ENCODE peak calls at places on chromosomes 13 and 19, in seven cellular contexts. One of them, this sample, is unnamed.

GRCh38 chr13:36353001-36353400 is 6.8 kb upstream of the SPART start:
- DNase-seq in heart left ventricle: no peak
- DNase-seq in CD8-positive, alpha-beta T cell: no peak
- DNase-seq in pancreas: no peak
- DNase-seq in esophagus muscularis mucosa: no peak
- DNase-seq in tibial artery: no peak
- DNase-seq in heart right ventricle: no peak
- DNase-seq in this sample: no peak

GRCh38 chr13:26707122-26708006 is 53.2 kb downstream of the GPR12 start:
- DNase-seq in pancreas: no peak
- DNase-seq in heart right ventricle: peak; percentile 36
- DNase-seq in tibial artery: no peak
- DNase-seq in heart left ventricle: peak; percentile 33
- DNase-seq in esophagus muscularis mucosa: peak; percentile 78
- DNase-seq in CD8-positive, alpha-beta T cell: peak; percentile 19
- DNase-seq in this sample: no peak

GRCh38 chr19:46919324-46919723 is 58.5 kb downstream of the ARHGAP35 start:
- DNase-seq in esophagus muscularis mucosa: no peak
- DNase-seq in CD8-positive, alpha-beta T cell: no peak
- DNase-seq in pancreas: no peak
- DNase-seq in heart right ventricle: no peak
- DNase-seq in heart left ventricle: no peak
- DNase-seq in tibial artery: no peak
- DNase-seq in this sample: no peak

GRCh38 chr13:49561064-49561410 is 24.3 kb downstream of the RCBTB1 start:
- DNase-seq in tibial artery: no peak
- DNase-seq in heart left ventricle: peak; percentile 54
- DNase-seq in pancreas: no peak
- DNase-seq in CD8-positive, alpha-beta T cell: no peak
- DNase-seq in heart right ventricle: peak; percentile 39
- DNase-seq in esophagus muscularis mucosa: no peak
- DNase-seq in this sample: no peak

GRCh38 chr19:6868341-6868740 is 19.0 kb upstream of the ADGRE1 start:
- DNase-seq in esophagus muscularis mucosa: no peak
- DNase-seq in tibial artery: no peak
- DNase-seq in CD8-positive, alpha-beta T cell: no peak
- DNase-seq in pancreas: no peak
- DNase-seq in heart left ventricle: no peak
- DNase-seq in heart right ventricle: peak; percentile 12
- DNase-seq in this sample: no peak

GRCh38 chr13:90683711-90684131 is 663.8 kb upstream of the MIR17HG start:
- DNase-seq in CD8-positive, alpha-beta T cell: no peak
- DNase-seq in pancreas: no peak
- DNase-seq in tibial artery: no peak
- DNase-seq in heart right ventricle: no peak
- DNase-seq in esophagus muscularis mucosa: no peak
- DNase-seq in heart left ventricle: no peak
- DNase-seq in this sample: no peak

GRCh38 chr19:7202888-7203287 is 91.3 kb downstream of the INSR start:
- DNase-seq in pancreas: no peak
- DNase-seq in esophagus muscularis mucosa: no peak
- DNase-seq in heart left ventricle: no peak
- DNase-seq in CD8-positive, alpha-beta T cell: no peak
- DNase-seq in heart right ventricle: no peak
- DNase-seq in tibial artery: no peak
- DNase-seq in this sample: no peak

GRCh38 chr19:57321164-57321563 is 892 bp downstream of the ZNF543 start:
- DNase-seq in esophagus muscularis mucosa: no peak
- DNase-seq in heart left ventricle: no peak
- DNase-seq in pancreas: no peak
- DNase-seq in CD8-positive, alpha-beta T cell: no peak
- DNase-seq in tibial artery: no peak
- DNase-seq in heart right ventricle: no peak
- DNase-seq in this sample: no peak

GRCh38 chr19:55311397-55311796 is 13.7 kb downstream of the TMEM150B start:
- DNase-seq in pancreas: no peak
- DNase-seq in heart left ventricle: no peak
- DNase-seq in esophagus muscularis mucosa: no peak
- DNase-seq in CD8-positive, alpha-beta T cell: no peak
- DNase-seq in tibial artery: no peak
- DNase-seq in heart right ventricle: no peak
- DNase-seq in this sample: no peak

GRCh38 chr13:102399791-102400618 is 1.8 kb downstream of the FGF14 start:
- DNase-seq in CD8-positive, alpha-beta T cell: no peak
- DNase-seq in esophagus muscularis mucosa: no peak
- DNase-seq in heart left ventricle: peak; percentile 25
- DNase-seq in pancreas: peak; percentile 68
- DNase-seq in tibial artery: no peak
- DNase-seq in heart right ventricle: no peak
- DNase-seq in this sample: no peak

GRCh38 chr13:105732946-105733529 is 802.4 kb downstream of the EFNB2 start:
- DNase-seq in CD8-positive, alpha-beta T cell: no peak
- DNase-seq in esophagus muscularis mucosa: no peak
- DNase-seq in tibial artery: no peak
- DNase-seq in heart right ventricle: no peak
- DNase-seq in heart left ventricle: no peak
- DNase-seq in pancreas: no peak
- DNase-seq in this sample: no peak

GRCh38 chr13:30776661-30777060 is 41.3 kb downstream of the ALOX5AP start:
- DNase-seq in CD8-positive, alpha-beta T cell: no peak
- DNase-seq in pancreas: no peak
- DNase-seq in heart right ventricle: no peak
- DNase-seq in esophagus muscularis mucosa: no peak
- DNase-seq in tibial artery: no peak
- DNase-seq in heart left ventricle: no peak
- DNase-seq in this sample: no peak

GRCh38 chr19:18289471-18290066 is 8.1 kb upstream of the JUND start:
- DNase-seq in heart left ventricle: no peak
- DNase-seq in tibial artery: no peak
- DNase-seq in heart right ventricle: no peak
- DNase-seq in esophagus muscularis mucosa: no peak
- DNase-seq in pancreas: no peak
- DNase-seq in CD8-positive, alpha-beta T cell: no peak
- DNase-seq in this sample: no peak

GRCh38 chr19:42628411-42629135 is 33.8 kb upstream of the CEACAM8 start:
- DNase-seq in esophagus muscularis mucosa: no peak
- DNase-seq in heart left ventricle: no peak
- DNase-seq in CD8-positive, alpha-beta T cell: no peak
- DNase-seq in heart right ventricle: no peak
- DNase-seq in tibial artery: no peak
- DNase-seq in pancreas: no peak
- DNase-seq in this sample: no peak

GRCh38 chr19:42626181-42626580 is 31.5 kb upstream of the CEACAM8 start:
- DNase-seq in CD8-positive, alpha-beta T cell: no peak
- DNase-seq in tibial artery: no peak
- DNase-seq in heart right ventricle: no peak
- DNase-seq in esophagus muscularis mucosa: no peak
- DNase-seq in heart left ventricle: no peak
- DNase-seq in pancreas: no peak
- DNase-seq in this sample: no peak

GRCh38 chr19:42629191-42629590 is 34.5 kb upstream of the CEACAM8 start:
- DNase-seq in CD8-positive, alpha-beta T cell: no peak
- DNase-seq in heart left ventricle: no peak
- DNase-seq in heart right ventricle: no peak
- DNase-seq in esophagus muscularis mucosa: no peak
- DNase-seq in tibial artery: no peak
- DNase-seq in pancreas: no peak
- DNase-seq in this sample: no peak

GRCh38 chr19:42627916-42628315 is 33.2 kb upstream of the CEACAM8 start:
- DNase-seq in tibial artery: no peak
- DNase-seq in CD8-positive, alpha-beta T cell: no peak
- DNase-seq in heart right ventricle: no peak
- DNase-seq in pancreas: no peak
- DNase-seq in heart left ventricle: no peak
- DNase-seq in esophagus muscularis mucosa: no peak
- DNase-seq in this sample: no peak
- TF ChIP-seq CTCF in tibial artery: no peak
- TF ChIP-seq CTCF in CD8-positive, alpha-beta T cell: no peak
- TF ChIP-seq CTCF in heart right ventricle: no peak
- TF ChIP-seq CTCF in pancreas: no peak
- TF ChIP-seq CTCF in heart left ventricle: no peak
- TF ChIP-seq CTCF in esophagus muscularis mucosa: no peak
- TF ChIP-seq CTCF in this sample: no peak

GRCh38 chr19:48381178-48381950 is 10.0 kb downstream of the KDELR1 start:
- DNase-seq in heart right ventricle: no peak
- DNase-seq in esophagus muscularis mucosa: no peak
- DNase-seq in heart left ventricle: no peak
- DNase-seq in pancreas: no peak
- DNase-seq in tibial artery: no peak
- DNase-seq in CD8-positive, alpha-beta T cell: no peak
- DNase-seq in this sample: no peak
- TF ChIP-seq CTCF in heart right ventricle: no peak
- TF ChIP-seq CTCF in esophagus muscularis mucosa: no peak
- TF ChIP-seq CTCF in heart left ventricle: no peak
- TF ChIP-seq CTCF in pancreas: no peak
- TF ChIP-seq CTCF in tibial artery: no peak
- TF ChIP-seq CTCF in CD8-positive, alpha-beta T cell: no peak
- TF ChIP-seq CTCF in this sample: no peak

DNA sequence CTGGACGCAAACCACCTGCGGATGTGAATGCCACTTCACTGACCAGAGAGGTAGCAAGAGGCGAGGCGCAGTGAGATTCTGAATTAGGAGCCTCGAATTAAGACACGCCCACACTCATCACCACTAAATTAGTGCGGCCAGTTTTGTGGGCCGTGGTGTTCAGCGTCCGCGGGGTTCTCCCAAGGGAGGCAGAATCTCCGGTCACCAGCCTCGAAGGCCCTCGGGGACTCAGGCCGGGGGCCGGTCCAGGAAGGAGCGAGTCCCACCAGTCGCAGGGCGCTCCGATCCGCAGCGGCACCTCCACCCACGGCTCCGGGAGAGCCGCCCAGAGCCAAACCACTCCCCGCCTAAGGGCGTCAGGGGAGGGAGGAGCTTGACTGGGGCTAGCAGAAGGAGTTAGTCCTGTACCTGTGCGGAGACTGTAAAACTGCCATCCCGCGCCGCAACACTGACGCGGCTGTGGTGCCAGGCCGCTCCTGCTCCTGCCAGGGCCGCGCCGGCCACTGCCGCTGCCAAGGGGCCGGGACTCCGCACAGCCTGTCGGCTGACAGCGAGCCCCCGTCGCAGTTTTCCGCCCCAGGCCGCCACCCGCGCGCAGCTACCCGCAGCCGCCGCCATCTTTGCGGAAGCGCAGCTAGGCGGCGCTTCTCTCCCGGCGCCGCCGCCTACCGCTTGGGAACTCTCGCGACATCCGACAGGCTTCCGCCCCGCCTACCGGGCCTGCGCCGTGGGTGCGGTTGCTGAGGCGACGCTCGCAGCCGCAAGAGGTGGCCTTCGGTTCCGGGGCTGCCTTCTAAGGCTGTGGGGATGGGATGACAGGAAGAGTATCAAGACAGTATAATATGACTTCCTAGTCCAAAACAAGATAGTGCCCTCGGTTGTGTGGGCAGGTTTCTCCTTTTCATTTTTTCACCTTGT is at the start of gene MICU2:
- DNase-seq in pancreas: peak; percentile 96
- DNase-seq in heart left ventricle: peak; percentile 95
- DNase-seq in tibial artery: peak; percentile 94
- DNase-seq in esophagus muscularis mucosa: peak; percentile 96
- DNase-seq in heart right ventricle: peak; percentile 94
- DNase-seq in CD8-positive, alpha-beta T cell: peak; percentile 96
- DNase-seq in this sample: peak; percentile 62
- TF ChIP-seq CTCF in pancreas: no peak
- TF ChIP-seq CTCF in heart left ventricle: peak; percentile 41
- TF ChIP-seq CTCF in tibial artery: no peak
- TF ChIP-seq CTCF in esophagus muscularis mucosa: peak; percentile 15
- TF ChIP-seq CTCF in heart right ventricle: peak; percentile 55
- TF ChIP-seq CTCF in CD8-positive, alpha-beta T cell: no peak
- TF ChIP-seq CTCF in this sample: no peak

DNA sequence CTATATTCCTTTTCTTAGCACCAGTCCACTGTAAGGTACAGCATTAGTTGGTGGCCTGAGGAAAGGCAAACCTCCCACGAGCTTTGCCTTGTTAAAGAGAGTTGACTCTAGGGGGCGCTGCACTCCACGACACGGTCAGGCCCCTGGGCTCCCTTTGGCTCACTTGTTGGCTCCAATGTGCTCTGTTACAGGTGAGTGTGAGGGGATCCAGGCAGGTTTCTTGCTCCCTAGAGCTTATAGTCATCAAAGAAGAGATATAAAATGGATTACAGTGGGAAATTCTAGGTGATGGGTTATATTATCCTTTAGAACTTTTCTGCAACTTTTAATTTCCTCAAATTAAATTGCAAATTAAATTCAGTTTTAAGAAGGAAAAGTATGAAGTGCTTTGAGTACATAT is 3.7 kb downstream of the WDR87 start:
- DNase-seq in heart left ventricle: peak; percentile 74
- DNase-seq in pancreas: peak; percentile 88
- DNase-seq in heart right ventricle: peak; percentile 72
- DNase-seq in esophagus muscularis mucosa: peak; percentile 93
- DNase-seq in tibial artery: peak; percentile 69
- DNase-seq in CD8-positive, alpha-beta T cell: peak; percentile 87
- DNase-seq in this sample: peak; percentile 57
- TF ChIP-seq CTCF in heart left ventricle: peak; percentile 70
- TF ChIP-seq CTCF in pancreas: peak; percentile 81
- TF ChIP-seq CTCF in heart right ventricle: peak; percentile 79
- TF ChIP-seq CTCF in esophagus muscularis mucosa: peak; percentile 66
- TF ChIP-seq CTCF in tibial artery: peak; percentile 49
- TF ChIP-seq CTCF in CD8-positive, alpha-beta T cell: peak; percentile 77
- TF ChIP-seq CTCF in this sample: no peak

GRCh38 chr19:34241513-34242337 is 12.6 kb upstream of the GARRE1 start:
- DNase-seq in pancreas: peak; percentile 89
- DNase-seq in CD8-positive, alpha-beta T cell: no peak
- DNase-seq in tibial artery: no peak
- DNase-seq in heart right ventricle: no peak
- DNase-seq in esophagus muscularis mucosa: no peak
- DNase-seq in heart left ventricle: no peak
- DNase-seq in this sample: no peak
- TF ChIP-seq CTCF in pancreas: peak; percentile 29
- TF ChIP-seq CTCF in CD8-positive, alpha-beta T cell: no peak
- TF ChIP-seq CTCF in tibial artery: no peak
- TF ChIP-seq CTCF in heart right ventricle: no peak
- TF ChIP-seq CTCF in esophagus muscularis mucosa: no peak
- TF ChIP-seq CTCF in heart left ventricle: no peak
- TF ChIP-seq CTCF in this sample: no peak

GRCh38 chr13:34942732-34943674 is 933 bp downstream of the NBEA start:
- DNase-seq in heart left ventricle: peak; percentile 29
- DNase-seq in heart right ventricle: peak; percentile 21
- DNase-seq in esophagus muscularis mucosa: no peak
- DNase-seq in tibial artery: peak; percentile 65
- DNase-seq in CD8-positive, alpha-beta T cell: peak; percentile 11
- DNase-seq in pancreas: peak; percentile 81
- DNase-seq in this sample: no peak

GRCh38 chr13:34943675-34944634 is 1.9 kb downstream of the NBEA start:
- DNase-seq in tibial artery: no peak
- DNase-seq in heart left ventricle: no peak
- DNase-seq in esophagus muscularis mucosa: no peak
- DNase-seq in pancreas: no peak
- DNase-seq in CD8-positive, alpha-beta T cell: no peak
- DNase-seq in heart right ventricle: no peak
- DNase-seq in this sample: no peak

GRCh38 chr13:34939771-34940170 is 2.3 kb upstream of the NBEA start:
- DNase-seq in esophagus muscularis mucosa: no peak
- DNase-seq in heart left ventricle: no peak
- DNase-seq in heart right ventricle: no peak
- DNase-seq in CD8-positive, alpha-beta T cell: no peak
- DNase-seq in pancreas: no peak
- DNase-seq in tibial artery: no peak
- DNase-seq in this sample: no peak

GRCh38 chr13:34941436-34941834 is 635 bp upstream of the NBEA start:
- DNase-seq in esophagus muscularis mucosa: no peak
- DNase-seq in heart left ventricle: no peak
- DNase-seq in CD8-positive, alpha-beta T cell: no peak
- DNase-seq in tibial artery: no peak
- DNase-seq in heart right ventricle: no peak
- DNase-seq in pancreas: no peak
- DNase-seq in this sample: no peak

GRCh38 chr13:34941835-34942731 is at the start of gene NBEA:
- DNase-seq in CD8-positive, alpha-beta T cell: peak; percentile 72
- DNase-seq in esophagus muscularis mucosa: peak; percentile 95
- DNase-seq in heart right ventricle: peak; percentile 74
- DNase-seq in pancreas: peak; percentile 92
- DNase-seq in tibial artery: peak; percentile 78
- DNase-seq in heart left ventricle: peak; percentile 84
- DNase-seq in this sample: peak; percentile 60
- TF ChIP-seq CTCF in CD8-positive, alpha-beta T cell: no peak
- TF ChIP-seq CTCF in esophagus muscularis mucosa: peak; percentile 60
- TF ChIP-seq CTCF in heart right ventricle: peak; percentile 53
- TF ChIP-seq CTCF in pancreas: no peak
- TF ChIP-seq CTCF in tibial artery: peak; percentile 44
- TF ChIP-seq CTCF in heart left ventricle: peak; percentile 43
- TF ChIP-seq CTCF in this sample: no peak